ENCODE peak calls at places on chromosomes 5 and 9, in seven cellular contexts. One of them, this sample, is unnamed.
A peak's percentile ranks its signal among the peaks of the same experiment; 100 is the strongest.

GRCh38 chr9:20592673-20593072 is 29.6 kb downstream of the MLLT3 start:
- DNase-seq in NCI-H748 treated with DMSO at 0.1 percent for 48 hours: no peak
- DNase-seq in RCC 7860: peak; percentile 62
- DNase-seq in germinal center: no peak
- DNase-seq in NCI-H1694: no peak
- DNase-seq in NCI-H1092: no peak
- DNase-seq in islet precursor cell: no peak
- DNase-seq in this sample: no peak

GRCh38 chr9:68706579-68707201 is 1.6 kb downstream of the PIP5K1B start:
- DNase-seq in NCI-H748 treated with DMSO at 0.1 percent for 48 hours: no peak
- DNase-seq in RCC 7860: no peak
- DNase-seq in germinal center: peak; percentile 12
- DNase-seq in NCI-H1694: no peak
- DNase-seq in NCI-H1092: no peak
- DNase-seq in islet precursor cell: no peak
- DNase-seq in this sample: no peak

GRCh38 chr9:115034801-115035200 is 83.2 kb downstream of the TNC start:
- DNase-seq in NCI-H748 treated with DMSO at 0.1 percent for 48 hours: no peak
- DNase-seq in RCC 7860: peak; percentile 56
- DNase-seq in germinal center: no peak
- DNase-seq in NCI-H1694: no peak
- DNase-seq in NCI-H1092: no peak
- DNase-seq in islet precursor cell: no peak
- DNase-seq in this sample: no peak

GRCh38 chr9:15160673-15161072 is 146.3 kb downstream of the TTC39B start:
- DNase-seq in NCI-H748 treated with DMSO at 0.1 percent for 48 hours: no peak
- DNase-seq in RCC 7860: no peak
- DNase-seq in germinal center: no peak
- DNase-seq in NCI-H1694: no peak
- DNase-seq in NCI-H1092: no peak
- DNase-seq in islet precursor cell: no peak
- DNase-seq in this sample: no peak

GRCh38 chr5:114192108-114192507 is 169.8 kb upstream of the KCNN2 start:
- DNase-seq in NCI-H748 treated with DMSO at 0.1 percent for 48 hours: no peak
- DNase-seq in RCC 7860: no peak
- DNase-seq in germinal center: no peak
- DNase-seq in NCI-H1694: no peak
- DNase-seq in NCI-H1092: no peak
- DNase-seq in islet precursor cell: no peak
- DNase-seq in this sample: no peak

GRCh38 chr5:93890657-93891056 is 149.3 kb upstream of the POU5F2 start:
- DNase-seq in NCI-H748 treated with DMSO at 0.1 percent for 48 hours: peak; percentile 96
- DNase-seq in RCC 7860: no peak
- DNase-seq in germinal center: no peak
- DNase-seq in NCI-H1694: no peak
- DNase-seq in NCI-H1092: no peak
- DNase-seq in islet precursor cell: peak; percentile 73
- DNase-seq in this sample: no peak

GRCh38 chr5:93585054-93585751 is 2.2 kb downstream of the NR2F1 start:
- DNase-seq in NCI-H748 treated with DMSO at 0.1 percent for 48 hours: no peak
- DNase-seq in RCC 7860: no peak
- DNase-seq in germinal center: no peak
- DNase-seq in NCI-H1694: no peak
- DNase-seq in NCI-H1092: no peak
- DNase-seq in islet precursor cell: no peak
- DNase-seq in this sample: no peak

GRCh38 chr9:71703172-71703872 is 65.0 kb downstream of the CEMIP2 start:
- DNase-seq in NCI-H748 treated with DMSO at 0.1 percent for 48 hours: no peak
- DNase-seq in RCC 7860: no peak
- DNase-seq in germinal center: no peak
- DNase-seq in NCI-H1694: no peak
- DNase-seq in NCI-H1092: no peak
- DNase-seq in islet precursor cell: no peak
- DNase-seq in this sample: no peak

GRCh38 chr5:161847896-161848510 is at the start of gene GABRA1:
- DNase-seq in NCI-H748 treated with DMSO at 0.1 percent for 48 hours: no peak
- DNase-seq in RCC 7860: no peak
- DNase-seq in germinal center: no peak
- DNase-seq in NCI-H1694: peak; percentile 31
- DNase-seq in NCI-H1092: no peak
- DNase-seq in islet precursor cell: peak; percentile 69
- DNase-seq in this sample: no peak

GRCh38 chr5:179801304-179802206 is 5.1 kb downstream of the MGAT4B start:
- DNase-seq in NCI-H748 treated with DMSO at 0.1 percent for 48 hours: no peak
- DNase-seq in RCC 7860: no peak
- DNase-seq in germinal center: peak; percentile 82
- DNase-seq in NCI-H1694: peak; percentile 52
- DNase-seq in NCI-H1092: no peak
- DNase-seq in islet precursor cell: peak; percentile 89
- DNase-seq in this sample: no peak

GRCh38 chr5:131605086-131605485 is 29.9 kb downstream of the RAPGEF6 start:
- DNase-seq in NCI-H748 treated with DMSO at 0.1 percent for 48 hours: no peak
- DNase-seq in RCC 7860: no peak
- DNase-seq in germinal center: no peak
- DNase-seq in NCI-H1694: no peak
- DNase-seq in NCI-H1092: no peak
- DNase-seq in islet precursor cell: no peak
- DNase-seq in this sample: no peak

GRCh38 chr5:123549256-123549904 is 37.4 kb downstream of the CSNK1G3 start:
- DNase-seq in NCI-H748 treated with DMSO at 0.1 percent for 48 hours: no peak
- DNase-seq in RCC 7860: no peak
- DNase-seq in germinal center: peak; percentile 27
- DNase-seq in NCI-H1694: no peak
- DNase-seq in NCI-H1092: no peak
- DNase-seq in islet precursor cell: no peak
- DNase-seq in this sample: peak; percentile 15

GRCh38 chr9:112012026-112012902 is 115.7 kb downstream of the UGCG start:
- DNase-seq in NCI-H748 treated with DMSO at 0.1 percent for 48 hours: no peak
- DNase-seq in RCC 7860: peak; percentile 97
- DNase-seq in germinal center: peak; percentile 49
- DNase-seq in NCI-H1694: no peak
- DNase-seq in NCI-H1092: no peak
- DNase-seq in islet precursor cell: peak; percentile 87
- DNase-seq in this sample: no peak

GRCh38 chr5:72951850-72952468 is 3.9 kb upstream of the FCHO2 start:
- DNase-seq in NCI-H748 treated with DMSO at 0.1 percent for 48 hours: no peak
- DNase-seq in RCC 7860: peak; percentile 57
- DNase-seq in germinal center: no peak
- DNase-seq in NCI-H1694: no peak
- DNase-seq in NCI-H1092: no peak
- DNase-seq in islet precursor cell: no peak
- DNase-seq in this sample: no peak

GRCh38 chr9:69190086-69190865 is 16.2 kb downstream of the TJP2 start:
- DNase-seq in NCI-H748 treated with DMSO at 0.1 percent for 48 hours: no peak
- DNase-seq in RCC 7860: no peak
- DNase-seq in germinal center: peak; percentile 71
- DNase-seq in NCI-H1694: no peak
- DNase-seq in NCI-H1092: no peak
- DNase-seq in islet precursor cell: no peak
- DNase-seq in this sample: no peak

GRCh38 chr5:151562019-151562707 is 29.0 kb downstream of the FAT2 start:
- DNase-seq in NCI-H748 treated with DMSO at 0.1 percent for 48 hours: no peak
- DNase-seq in RCC 7860: no peak
- DNase-seq in germinal center: no peak
- DNase-seq in NCI-H1694: no peak
- DNase-seq in NCI-H1092: no peak
- DNase-seq in islet precursor cell: peak; percentile 42
- DNase-seq in this sample: no peak

This sample was measured in NK-92 treated with Interleukin-12 subunit alpha and Interleukin-12 subunit beta, amount 100 ng/mL, for 24 hours.